ENCODE peak calls at places on chromosomes 4 and X, in six cellular contexts. One of them, this sample, is unnamed. For H3K4me1 and H3K36me3, the result is how much of the 10 kb centered on the place peaks cover.

GRCh38 chr4:55330241-55330640 is 15.8 kb upstream of the SRD5A3 start:
- DNase-seq in breast epithelium: no peak
- DNase-seq in transverse colon: no peak
- DNase-seq in ovary: no peak
- DNase-seq in gastrocnemius medialis: no peak
- DNase-seq in K562: no peak
- DNase-seq in this sample: no peak

GRCh38 chr4:17166954-17167353 is 268.5 kb upstream of the LDB2 start:
- DNase-seq in gastrocnemius medialis: no peak
- DNase-seq in K562: no peak
- DNase-seq in breast epithelium: no peak
- DNase-seq in ovary: no peak
- DNase-seq in transverse colon: no peak
- DNase-seq in this sample: peak

GRCh38 chr4:110527156-110527555 is 51.2 kb downstream of the ENPEP start:
- DNase-seq in breast epithelium: no peak
- DNase-seq in K562: no peak
- DNase-seq in ovary: no peak
- DNase-seq in gastrocnemius medialis: no peak
- DNase-seq in transverse colon: no peak
- DNase-seq in this sample: no peak

GRCh38 chr4:99062120-99062519 is 26.5 kb downstream of the ADH5 start:
- DNase-seq in ovary: no peak
- DNase-seq in K562: no peak
- DNase-seq in gastrocnemius medialis: peak
- DNase-seq in breast epithelium: no peak
- DNase-seq in transverse colon: no peak
- DNase-seq in this sample: no peak

GRCh38 chrX:42149786-42150185 is 226.4 kb upstream of the CASK start:
- DNase-seq in gastrocnemius medialis: no peak
- DNase-seq in K562: no peak
- DNase-seq in transverse colon: no peak
- DNase-seq in ovary: no peak
- DNase-seq in breast epithelium: no peak
- DNase-seq in this sample: no peak

GRCh38 chr4:187995322-187996207 is at the start of gene ZFP42:
- DNase-seq in ovary: no peak
- DNase-seq in K562: no peak
- DNase-seq in breast epithelium: no peak
- DNase-seq in transverse colon: peak
- DNase-seq in gastrocnemius medialis: no peak
- DNase-seq in this sample: no peak

GRCh38 chr4:65623509-65623908 is 46.8 kb downstream of the EPHA5 start:
- DNase-seq in gastrocnemius medialis: no peak
- DNase-seq in K562: no peak
- DNase-seq in ovary: no peak
- DNase-seq in breast epithelium: no peak
- DNase-seq in transverse colon: no peak
- DNase-seq in this sample: no peak

GRCh38 chr4:3767569-3768288 is 1.5 kb downstream of the ADRA2C start:
- DNase-seq in transverse colon: peak
- DNase-seq in breast epithelium: no peak
- DNase-seq in gastrocnemius medialis: no peak
- DNase-seq in K562: no peak
- DNase-seq in ovary: no peak
- DNase-seq in this sample: no peak

GRCh38 chr4:111937368-111937767 is 207.9 kb upstream of the FAM241A start:
- DNase-seq in gastrocnemius medialis: no peak
- DNase-seq in transverse colon: no peak
- DNase-seq in ovary: no peak
- DNase-seq in breast epithelium: no peak
- DNase-seq in K562: peak
- DNase-seq in this sample: no peak

GRCh38 chr4:156981262-156981661 is 9.7 kb upstream of the PDGFC start:
- DNase-seq in breast epithelium: no peak
- DNase-seq in gastrocnemius medialis: no peak
- DNase-seq in K562: no peak
- DNase-seq in ovary: no peak
- DNase-seq in transverse colon: no peak
- DNase-seq in this sample: no peak

GRCh38 chrX:78517124-78517523 is 142.0 kb downstream of the RTL3 start:
- DNase-seq in gastrocnemius medialis: no peak
- DNase-seq in breast epithelium: no peak
- DNase-seq in K562: no peak
- DNase-seq in transverse colon: no peak
- DNase-seq in ovary: no peak
- DNase-seq in this sample: no peak

GRCh38 chr4:142191901-142192300 is 555.5 kb downstream of the IL15 start:
- DNase-seq in ovary: no peak
- DNase-seq in breast epithelium: no peak
- DNase-seq in transverse colon: no peak
- DNase-seq in K562: no peak
- DNase-seq in gastrocnemius medialis: no peak
- DNase-seq in this sample: no peak

GRCh38 chr4:140213736-140214135 is 59.8 kb upstream of the MAML3 start:
- DNase-seq in transverse colon: no peak
- DNase-seq in breast epithelium: no peak
- DNase-seq in gastrocnemius medialis: no peak
- DNase-seq in ovary: no peak
- DNase-seq in K562: no peak
- DNase-seq in this sample: no peak

GRCh38 chrX:9019151-9019550 is 14.8 kb downstream of the FAM9B start:
- DNase-seq in transverse colon: no peak
- DNase-seq in gastrocnemius medialis: no peak
- DNase-seq in K562: no peak
- DNase-seq in ovary: no peak
- DNase-seq in breast epithelium: no peak
- DNase-seq in this sample: no peak

GRCh38 chr4:80215449-80216052 is 18.2 kb downstream of the PRDM8 start:
- DNase-seq in K562: peak
- DNase-seq in gastrocnemius medialis: no peak
- DNase-seq in ovary: no peak
- DNase-seq in breast epithelium: no peak
- DNase-seq in transverse colon: no peak
- DNase-seq in this sample: no peak

GRCh38 chrX:70034646-70035045 is 15.1 kb downstream of the AWAT2 start:
- DNase-seq in ovary: no peak
- DNase-seq in breast epithelium: no peak
- DNase-seq in gastrocnemius medialis: no peak
- DNase-seq in K562: no peak
- DNase-seq in transverse colon: no peak
- DNase-seq in this sample: no peak

GRCh38 chr4:89331637-89332544 is 24.3 kb upstream of the GPRIN3 start:
- DNase-seq in transverse colon: no peak
- DNase-seq in breast epithelium: no peak
- DNase-seq in K562: no peak
- DNase-seq in ovary: no peak
- DNase-seq in gastrocnemius medialis: no peak
- DNase-seq in this sample: no peak

GRCh38 chr4:176792348-176793059 is at the start of gene VEGFC:
- DNase-seq in breast epithelium: peak
- DNase-seq in ovary: peak
- DNase-seq in gastrocnemius medialis: peak
- DNase-seq in K562: peak
- DNase-seq in transverse colon: peak
- DNase-seq in this sample: peak

GRCh38 chrX:15072259-15072658 is 197.6 kb downstream of the ASB9 start:
- DNase-seq in gastrocnemius medialis: no peak
- DNase-seq in ovary: no peak
- DNase-seq in breast epithelium: no peak
- DNase-seq in transverse colon: no peak
- DNase-seq in K562: no peak
- DNase-seq in this sample: no peak

GRCh38 chrX:118730500-118731247 is 3.3 kb downstream of the IL13RA1 start:
- DNase-seq in ovary: no peak
- DNase-seq in K562: no peak
- DNase-seq in breast epithelium: no peak
- DNase-seq in gastrocnemius medialis: no peak
- DNase-seq in transverse colon: no peak
- DNase-seq in this sample: no peak

GRCh38 chr4:10853196-10853595 is 168.6 kb upstream of the CLNK start:
- DNase-seq in gastrocnemius medialis: no peak
- DNase-seq in ovary: no peak
- DNase-seq in K562: no peak
- DNase-seq in transverse colon: no peak
- DNase-seq in breast epithelium: no peak
- DNase-seq in this sample: no peak

GRCh38 chr4:98232202-98232601 is 29.0 kb upstream of the RAP1GDS1 start:
- DNase-seq in K562: peak
- DNase-seq in breast epithelium: no peak
- DNase-seq in transverse colon: no peak
- DNase-seq in gastrocnemius medialis: no peak
- DNase-seq in ovary: no peak
- DNase-seq in this sample: no peak

GRCh38 chr4:156190606-156191005 is 236.9 kb upstream of the CTSO start:
- DNase-seq in gastrocnemius medialis: no peak
- DNase-seq in K562: no peak
- DNase-seq in breast epithelium: no peak
- DNase-seq in ovary: no peak
- DNase-seq in transverse colon: no peak
- DNase-seq in this sample: no peak

GRCh38 chr4:113331811-113332210 is 282.4 kb downstream of the ANK2 start:
- DNase-seq in ovary: no peak
- DNase-seq in gastrocnemius medialis: no peak
- DNase-seq in transverse colon: no peak
- DNase-seq in K562: no peak
- DNase-seq in breast epithelium: no peak
- DNase-seq in this sample: no peak

GRCh38 chr4:36414248-36414647 is 132.8 kb downstream of the DTHD1 start:
- DNase-seq in gastrocnemius medialis: no peak
- DNase-seq in ovary: no peak
- DNase-seq in transverse colon: no peak
- DNase-seq in breast epithelium: no peak
- DNase-seq in K562: no peak
- DNase-seq in this sample: no peak

GRCh38 chr4:11535333-11535732 is 106.6 kb upstream of the HS3ST1 start:
- DNase-seq in transverse colon: no peak
- DNase-seq in breast epithelium: no peak
- DNase-seq in gastrocnemius medialis: no peak
- DNase-seq in K562: no peak
- DNase-seq in ovary: no peak
- DNase-seq in this sample: no peak

GRCh38 chr4:88818650-88819470 is 121.2 kb upstream of the NAP1L5 start:
- DNase-seq in breast epithelium: no peak
- DNase-seq in ovary: peak
- DNase-seq in K562: peak
- DNase-seq in gastrocnemius medialis: peak
- DNase-seq in transverse colon: peak
- DNase-seq in this sample: peak

GRCh38 chrX:115898382-115899001 is 272.1 kb upstream of the AGTR2 start:
- DNase-seq in transverse colon: peak
- DNase-seq in breast epithelium: peak
- DNase-seq in K562: peak
- DNase-seq in gastrocnemius medialis: no peak
- DNase-seq in ovary: peak
- DNase-seq in this sample: peak
- TF ChIP-seq POLR2A in transverse colon: no peak
- TF ChIP-seq POLR2A in breast epithelium: no peak
- TF ChIP-seq POLR2A in K562: no peak
- TF ChIP-seq POLR2A in gastrocnemius medialis: no peak
- TF ChIP-seq POLR2A in ovary: no peak
- TF ChIP-seq POLR2A in this sample: no peak

DNA sequence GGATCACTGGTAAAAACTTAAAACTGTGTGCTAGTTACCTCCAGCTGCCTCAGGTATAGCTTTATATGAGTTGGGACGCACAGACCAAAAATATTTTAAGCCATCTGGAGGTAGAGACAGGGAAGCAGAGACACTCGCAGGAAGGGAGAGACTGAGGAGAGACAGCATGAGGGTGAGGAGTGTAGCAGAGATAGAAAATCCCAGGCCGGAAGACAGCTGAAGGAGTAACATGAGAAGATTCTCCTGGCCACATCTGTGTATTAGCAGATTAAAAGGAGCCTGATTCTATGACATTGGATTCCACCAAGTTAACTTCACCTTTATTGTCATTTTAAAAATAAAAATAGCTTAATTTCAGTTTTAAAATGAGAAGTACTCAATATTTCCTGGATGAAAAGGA is 84.3 kb downstream of the PDLIM5 start:
- DNase-seq in gastrocnemius medialis: no peak
- DNase-seq in ovary: no peak
- DNase-seq in breast epithelium: no peak
- DNase-seq in transverse colon: no peak
- DNase-seq in K562: peak
- DNase-seq in this sample: no peak
- H3K4me1 ChIP-seq in gastrocnemius medialis: half or more
- H3K4me1 ChIP-seq in ovary: under half
- H3K4me1 ChIP-seq in breast epithelium: under half
- H3K4me1 ChIP-seq in transverse colon: half or more
- H3K4me1 ChIP-seq in K562: under half
- H3K4me1 ChIP-seq in this sample: under half

GRCh38 chr4:40826821-40827220 is 77.1 kb downstream of the NSUN7 start:
- DNase-seq in K562: no peak
- DNase-seq in transverse colon: no peak
- DNase-seq in gastrocnemius medialis: no peak
- DNase-seq in breast epithelium: no peak
- DNase-seq in ovary: no peak
- DNase-seq in this sample: no peak

GRCh38 chr4:40820101-40820500 is 70.3 kb downstream of the NSUN7 start:
- DNase-seq in K562: no peak
- DNase-seq in gastrocnemius medialis: no peak
- DNase-seq in transverse colon: no peak
- DNase-seq in breast epithelium: no peak
- DNase-seq in ovary: no peak
- DNase-seq in this sample: no peak

GRCh38 chr4:40827774-40828173 is 78.0 kb downstream of the NSUN7 start:
- DNase-seq in gastrocnemius medialis: no peak
- DNase-seq in K562: no peak
- DNase-seq in ovary: no peak
- DNase-seq in breast epithelium: no peak
- DNase-seq in transverse colon: no peak
- DNase-seq in this sample: no peak

GRCh38 chr4:40825014-40825838 is 75.5 kb downstream of the NSUN7 start:
- DNase-seq in K562: no peak
- DNase-seq in gastrocnemius medialis: no peak
- DNase-seq in transverse colon: no peak
- DNase-seq in breast epithelium: no peak
- DNase-seq in ovary: no peak
- DNase-seq in this sample: no peak

DNA sequence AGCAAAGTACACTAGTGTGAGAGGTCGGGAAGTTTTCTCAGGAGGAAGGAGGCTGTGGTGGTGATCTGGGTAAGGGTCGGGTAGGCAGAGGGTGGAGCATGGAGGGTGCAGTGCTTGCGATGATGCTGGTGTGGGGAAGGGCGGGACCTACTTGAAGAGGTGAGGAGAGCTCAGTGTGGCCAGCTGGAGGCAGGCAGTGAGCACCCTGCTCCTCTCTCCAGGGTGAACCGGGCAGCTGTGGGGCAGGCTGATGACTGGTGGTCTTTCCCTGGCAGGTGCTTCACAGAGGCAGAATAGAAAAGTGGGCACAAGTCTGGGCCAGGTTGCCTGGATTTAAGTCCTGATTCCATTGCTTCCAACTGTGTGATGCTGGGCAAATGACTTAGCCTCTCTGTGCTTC is 73.0 kb downstream of the NSUN7 start:
- DNase-seq in K562: no peak
- DNase-seq in ovary: no peak
- DNase-seq in breast epithelium: no peak
- DNase-seq in gastrocnemius medialis: no peak
- DNase-seq in transverse colon: no peak
- DNase-seq in this sample: no peak
- H3K36me3 ChIP-seq in K562: under half
- H3K36me3 ChIP-seq in ovary: under half
- H3K36me3 ChIP-seq in breast epithelium: under half
- H3K36me3 ChIP-seq in gastrocnemius medialis: under half
- H3K36me3 ChIP-seq in transverse colon: under half
- H3K36me3 ChIP-seq in this sample: under half

GRCh38 chr4:91448668-91449330 is 855.0 kb upstream of the GRID2 start:
- DNase-seq in breast epithelium: no peak
- DNase-seq in transverse colon: no peak
- DNase-seq in K562: no peak
- DNase-seq in gastrocnemius medialis: no peak
- DNase-seq in ovary: no peak
- DNase-seq in this sample: no peak
- TF ChIP-seq POLR2A in breast epithelium: no peak
- TF ChIP-seq POLR2A in transverse colon: no peak
- TF ChIP-seq POLR2A in K562: no peak
- TF ChIP-seq POLR2A in gastrocnemius medialis: no peak
- TF ChIP-seq POLR2A in ovary: no peak
- TF ChIP-seq POLR2A in this sample: no peak

This sample was measured in uterus.